ENCODE peak calls at places on chromosomes 16 and 17, in five cellular contexts. C is fibroblast of lung, Q is AG04450, Z is lower leg skin, N is MM.1S. D is an unnamed sample.

GRCh38 chr16:14268073-14268472 is 197.0 kb downstream of the MRTFB start:
- DNase-seq in C (no peak), Q (no peak), Z (no peak), N (no peak), D (no peak)

GRCh38 chr17:44466339-44466738 is 36.9 kb downstream of the GPATCH8 start:
- DNase-seq in C (peak), Q (no peak), Z (no peak), N (no peak), D (no peak)

GRCh38 chr16:81073560-81074330 is 3.3 kb downstream of the C16orf46 start:
- DNase-seq in C (no peak), Q (no peak), Z (no peak), N (no peak), D (no peak)

GRCh38 chr17:51869387-51869786 is 289.1 kb downstream of the CA10 start:
- DNase-seq in C (peak), Q (no peak), Z (no peak), N (peak), D (no peak)

GRCh38 chr16:56732832-56733231 is 2.9 kb downstream of the NUP93 start:
- DNase-seq in C (no peak), Q (no peak), Z (no peak), N (no peak), D (no peak)

GRCh38 chr16:63403792-63404191 is 1367.6 kb upstream of the CDH8 start:
- DNase-seq in C (no peak), Q (no peak), Z (no peak), N (no peak), D (no peak)

GRCh38 chr17:31815212-31815611 is 43.8 kb downstream of the COPRS start:
- DNase-seq in C (no peak), Q (no peak), Z (no peak), N (no peak), D (no peak)

GRCh38 chr17:56594528-56595418 is 1.3 kb downstream of the NOG start:
- DNase-seq in C (peak), Q (no peak), Z (no peak), N (peak), D (no peak)

GRCh38 chr17:66165537-66166123 is 26.3 kb downstream of the CEP112 start:
- DNase-seq in C (peak), Q (peak), Z (no peak), N (peak), D (peak)

GRCh38 chr16:15701975-15702970 is 52.2 kb downstream of the NDE1 start:
- DNase-seq in C (peak), Q (no peak), Z (no peak), N (no peak), D (no peak)

GRCh38 chr17:21357696-21358095 is 18.5 kb upstream of the KCNJ12 start:
- DNase-seq in C (no peak), Q (no peak), Z (no peak), N (no peak), D (no peak)

GRCh38 chr16:76059701-76060100 is 217.5 kb upstream of the CNTNAP4 start:
- DNase-seq in C (no peak), Q (no peak), Z (no peak), N (no peak), D (no peak)

GRCh38 chr16:2048116-2048543 is 345 bp downstream of the TSC2 start:
- DNase-seq in C (no peak), Q (no peak), Z (no peak), N (peak), D (no peak)

DNA sequence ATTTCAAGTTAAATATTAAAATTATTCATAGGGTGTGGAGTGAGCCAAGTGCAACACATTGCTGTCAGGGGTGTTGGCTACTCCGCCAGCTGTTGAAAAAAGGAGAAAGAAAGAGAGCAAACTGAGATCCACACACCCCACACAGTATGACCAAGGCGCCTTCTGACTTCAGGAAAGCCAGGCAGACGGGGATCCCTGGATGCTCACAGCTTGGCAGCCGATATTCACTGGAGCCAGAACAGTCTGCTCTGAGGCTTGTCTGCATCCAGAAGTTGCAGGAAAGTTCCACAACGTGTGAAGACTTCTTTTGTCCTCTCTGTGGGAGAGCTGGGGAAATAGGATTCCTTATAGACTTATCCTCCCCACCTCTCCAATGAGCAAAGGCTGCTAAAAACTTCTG is 9.2 kb downstream of the CHD9NB start:
- DNase-seq in C (peak), Q (no peak), Z (no peak), N (no peak), D (no peak)
- H3K4me3 ChIP-seq in C (no peak), Q (no peak), Z (no peak), N (no peak), D (no peak)

GRCh38 chr17:8162232-8162996 is at the start of gene VAMP2:
- DNase-seq in C (peak), Q (no peak), Z (peak), N (peak), D (no peak)
- TF ChIP-seq CTCF in C (no peak), Q (no peak), Z (no peak), N (no peak), D (no peak)

GRCh38 chr17:76537578-76538280 is at the start of gene CYGB:
- DNase-seq in C (no peak), Q (no peak), Z (no peak), N (no peak), D (no peak)
- H3K4me3 ChIP-seq in C (peak), Q (peak), Z (peak), N (no peak), D (peak)

GRCh38 chr17:78120537-78120936 is 8.0 kb downstream of the TMC6 start:
- DNase-seq in C (no peak), Q (no peak), Z (no peak), N (no peak), D (no peak)

GRCh38 chr17:78122221-78122990 is 6.1 kb downstream of the TMC6 start:
- DNase-seq in C (no peak), Q (no peak), Z (no peak), N (no peak), D (no peak)

GRCh38 chr17:78122991-78123249 is 5.6 kb downstream of the TMC6 start:
- DNase-seq in C (no peak), Q (no peak), Z (no peak), N (no peak), D (no peak)

GRCh38 chr17:78121801-78122220 is 6.7 kb downstream of the TMC6 start:
- DNase-seq in C (no peak), Q (no peak), Z (no peak), N (no peak), D (no peak)

DNA sequence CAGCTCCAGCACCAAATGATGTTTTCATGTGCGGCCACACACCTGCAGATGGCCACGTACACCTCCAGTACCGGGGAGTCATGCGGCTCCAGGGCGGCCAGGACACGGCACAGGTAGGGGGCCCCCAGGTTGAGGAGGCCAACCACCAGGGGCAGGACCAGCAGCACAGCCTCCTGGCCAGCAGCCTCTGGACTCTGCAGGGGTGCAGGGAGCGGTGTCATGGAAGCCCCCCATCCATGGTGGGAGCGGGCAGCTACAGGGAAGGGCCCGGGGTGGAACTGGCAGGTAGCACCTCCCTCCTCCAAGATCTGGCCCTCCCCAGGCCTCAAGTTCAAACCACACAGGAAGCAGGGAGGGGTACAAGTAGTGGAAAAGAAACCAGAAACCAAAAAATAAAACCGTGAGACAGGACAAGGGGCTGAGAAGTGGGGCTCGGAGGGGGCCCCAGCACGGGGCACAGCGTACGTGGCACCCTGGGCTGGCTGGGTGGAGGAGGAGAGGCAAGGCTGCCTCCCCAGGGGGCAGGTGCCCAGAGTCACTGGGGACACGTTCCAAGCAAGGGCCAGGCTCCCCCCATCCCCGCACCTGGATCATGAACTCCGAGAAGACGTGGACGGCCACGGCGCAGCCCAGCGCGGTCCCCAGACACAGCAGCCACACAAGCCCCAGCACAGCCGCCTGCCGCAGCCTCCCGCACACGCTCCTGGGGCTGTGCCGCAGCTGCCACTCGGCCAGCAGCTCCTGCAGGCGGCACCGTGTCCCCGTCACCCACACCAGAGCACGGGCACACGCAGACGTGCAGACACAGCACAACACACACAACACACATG is 7.4 kb downstream of the TMC6 start:
- DNase-seq in C (no peak), Q (no peak), Z (no peak), N (peak), D (no peak)
- TF ChIP-seq CTCF in C (no peak), Q (no peak), Z (no peak), N (peak), D (no peak)

GRCh38 chr17:38606646-38607611 is 1.2 kb upstream of the SRCIN1 start:
- DNase-seq in C (no peak), Q (no peak), Z (no peak), N (peak), D (no peak)
- H3K4me3 ChIP-seq in C (no peak), Q (no peak), Z (no peak), N (peak), D (no peak)